ENCODE peak calls at places on chromosomes 12 and 14, in eight cellular contexts. M is GM23248; L is stimulated activated CD4-positive, alpha-beta T cell treated with anti-CD3 and anti-CD28 coated beads, Interleukin-15, amount 100 ng/mL, for 48 hours; Q is T-helper 2 cell; V is SHP77 treated with DMSO at 0.1 percent for 48 hours; Z is substantia nigra; P is mesothelial cell of epicardium; A is Calu3. R is an unnamed sample.

GRCh38 chr12:51156366-51156765 is 16.6 kb downstream of the TFCP2 start:
- DNase-seq in P (no peak), M (no peak), L (no peak), Q (no peak), A (no peak), Z (no peak), V (no peak), R (no peak)

GRCh38 chr12:38282886-38283285 is 33.7 kb upstream of the ALG10B start:
- DNase-seq in P (no peak), A (peak), L (no peak), Z (no peak), V (no peak), Q (no peak), M (peak), R (no peak)

GRCh38 chr14:96126783-96127271 is 77.8 kb upstream of the BDKRB2 start:
- DNase-seq in V (peak), Z (no peak), Q (no peak), P (peak), L (no peak), A (no peak), M (no peak), R (no peak)

GRCh38 chr12:93122569-93123091 is 193.5 kb upstream of the EEA1 start:
- DNase-seq in V (no peak), A (peak), Q (no peak), Z (no peak), M (no peak), L (no peak), P (no peak), R (no peak)

GRCh38 chr12:12606793-12607589 is 4.7 kb upstream of the CREBL2 start:
- DNase-seq in M (peak), P (no peak), L (no peak), V (no peak), Z (no peak), Q (no peak), A (peak), R (no peak)

GRCh38 chr12:75725505-75726120 is 214.2 kb upstream of the KRR1 start:
- DNase-seq in Z (no peak), M (peak), A (peak), P (no peak), Q (no peak), V (peak), L (no peak), R (no peak)

GRCh38 chr12:100716658-100716948 is 78.0 kb upstream of the ANO4 start:
- DNase-seq in M (peak), Q (no peak), P (no peak), V (no peak), L (no peak), A (no peak), Z (no peak), R (no peak)

GRCh38 chr12:88836156-88836555 is 255.9 kb upstream of the KITLG start:
- DNase-seq in V (no peak), Z (no peak), L (no peak), P (no peak), A (no peak), Q (no peak), M (no peak), R (no peak)

GRCh38 chr12:94748726-94749421 is 98.5 kb upstream of the TMCC3 start:
- DNase-seq in Z (no peak), A (no peak), M (no peak), Q (no peak), P (no peak), V (no peak), L (no peak), R (no peak)